ENCODE peak calls at places on chromosomes 4 and X, in four cellular contexts. One of them, this sample, is unnamed. For H3K4me1, the result is how much of the 10 kb centered on the place peaks cover.

GRCh38 chr4:146275370-146275769 is 61.0 kb downstream of the REELD1 start:
- DNase-seq in A549: no peak
- DNase-seq in Peyer's patch: peak
- DNase-seq in SK-N-SH: no peak
- DNase-seq in this sample: no peak

GRCh38 chr4:119106036-119107000 is 29.3 kb upstream of the MYOZ2 start:
- DNase-seq in A549: no peak
- DNase-seq in Peyer's patch: no peak
- DNase-seq in SK-N-SH: no peak
- DNase-seq in this sample: no peak

GRCh38 chrX:102651242-102651967 is at the start of gene GPRASP1:
- DNase-seq in A549: no peak
- DNase-seq in Peyer's patch: peak
- DNase-seq in SK-N-SH: peak
- DNase-seq in this sample: peak

GRCh38 chrX:112967903-112968302 is 127.3 kb upstream of the AMOT start:
- DNase-seq in A549: no peak
- DNase-seq in Peyer's patch: no peak
- DNase-seq in SK-N-SH: no peak
- DNase-seq in this sample: no peak

GRCh38 chr4:111494971-111495370 is 650.3 kb upstream of the FAM241A start:
- DNase-seq in A549: no peak
- DNase-seq in Peyer's patch: no peak
- DNase-seq in SK-N-SH: no peak
- DNase-seq in this sample: no peak

GRCh38 chrX:73028876-73029275 is 26.1 kb downstream of the PABPC1L2B start:
- DNase-seq in A549: no peak
- DNase-seq in Peyer's patch: no peak
- DNase-seq in SK-N-SH: no peak
- DNase-seq in this sample: no peak

GRCh38 chrX:71525316-71525715 is 7.6 kb upstream of the OGT start:
- DNase-seq in A549: no peak
- DNase-seq in Peyer's patch: no peak
- DNase-seq in SK-N-SH: no peak
- DNase-seq in this sample: no peak

GRCh38 chr4:140260227-140260626 is 106.2 kb upstream of the MAML3 start:
- DNase-seq in A549: peak
- DNase-seq in Peyer's patch: no peak
- DNase-seq in SK-N-SH: no peak
- DNase-seq in this sample: no peak

GRCh38 chr4:151266542-151266941 is 10.4 kb upstream of the PRSS48 start:
- DNase-seq in A549: no peak
- DNase-seq in Peyer's patch: no peak
- DNase-seq in SK-N-SH: no peak
- DNase-seq in this sample: no peak

GRCh38 chr4:168928346-168928745 is 81.7 kb downstream of the CBR4 start:
- DNase-seq in A549: no peak
- DNase-seq in Peyer's patch: no peak
- DNase-seq in SK-N-SH: no peak
- DNase-seq in this sample: no peak

GRCh38 chr4:125049711-125050110 is 265.0 kb upstream of the FAT4 start:
- DNase-seq in A549: no peak
- DNase-seq in Peyer's patch: no peak
- DNase-seq in SK-N-SH: no peak
- DNase-seq in this sample: no peak

GRCh38 chr4:74768857-74769525 is 25.3 kb downstream of the BTC start:
- DNase-seq in A549: peak
- DNase-seq in Peyer's patch: no peak
- DNase-seq in SK-N-SH: no peak
- DNase-seq in this sample: no peak

GRCh38 chr4:6147441-6147840 is 52.9 kb downstream of the JAKMIP1 start:
- DNase-seq in A549: no peak
- DNase-seq in Peyer's patch: no peak
- DNase-seq in SK-N-SH: no peak
- DNase-seq in this sample: no peak

GRCh38 chr4:165378763-165379631 is at the start of gene CPE:
- DNase-seq in A549: peak
- DNase-seq in Peyer's patch: peak
- DNase-seq in SK-N-SH: peak
- DNase-seq in this sample: peak

GRCh38 chr4:179867300-179867878 is 2375.8 kb upstream of the TENM3 start:
- DNase-seq in A549: peak
- DNase-seq in Peyer's patch: peak
- DNase-seq in SK-N-SH: peak
- DNase-seq in this sample: peak

GRCh38 chr4:133154725-133155124 is 5.6 kb downstream of the PCDH10 start:
- DNase-seq in A549: no peak
- DNase-seq in Peyer's patch: no peak
- DNase-seq in SK-N-SH: peak
- DNase-seq in this sample: no peak

GRCh38 chr4:1345905-1346780 is 865 bp upstream of the UVSSA start:
- DNase-seq in A549: peak
- DNase-seq in Peyer's patch: peak
- DNase-seq in SK-N-SH: peak
- DNase-seq in this sample: peak

DNA sequence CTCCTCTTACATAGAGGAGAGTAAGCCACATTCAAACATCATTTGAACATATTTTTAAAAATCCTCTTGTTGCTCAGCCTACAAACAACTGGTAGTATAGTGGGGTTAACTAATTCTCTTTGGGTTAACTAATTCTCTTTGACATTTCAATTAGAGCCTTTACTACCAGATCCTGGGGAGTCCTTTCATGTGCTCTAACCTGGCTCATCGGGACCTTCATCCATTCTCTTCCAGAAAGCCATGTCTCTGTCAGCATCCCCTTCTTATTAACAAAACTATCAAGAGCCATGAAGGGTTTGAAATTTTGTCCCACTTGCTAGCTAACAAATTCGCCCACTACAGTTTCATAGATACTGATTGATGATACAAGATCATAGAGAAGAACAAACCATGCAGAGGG is 349.8 kb upstream of the PABPC4L start:
- DNase-seq in A549: no peak
- DNase-seq in Peyer's patch: no peak
- DNase-seq in SK-N-SH: no peak
- DNase-seq in this sample: no peak
- H3K4me1 ChIP-seq in A549: under half
- H3K4me1 ChIP-seq in Peyer's patch: under half
- H3K4me1 ChIP-seq in SK-N-SH: under half
- H3K4me1 ChIP-seq in this sample: under half

GRCh38 chr4:182967403-182967802 is 50.2 kb upstream of the DCTD start:
- DNase-seq in A549: no peak
- DNase-seq in Peyer's patch: no peak
- DNase-seq in SK-N-SH: no peak
- DNase-seq in this sample: no peak
- H3K4me3 ChIP-seq in A549: no peak
- H3K4me3 ChIP-seq in Peyer's patch: no peak
- H3K4me3 ChIP-seq in SK-N-SH: no peak
- H3K4me3 ChIP-seq in this sample: no peak

DNA sequence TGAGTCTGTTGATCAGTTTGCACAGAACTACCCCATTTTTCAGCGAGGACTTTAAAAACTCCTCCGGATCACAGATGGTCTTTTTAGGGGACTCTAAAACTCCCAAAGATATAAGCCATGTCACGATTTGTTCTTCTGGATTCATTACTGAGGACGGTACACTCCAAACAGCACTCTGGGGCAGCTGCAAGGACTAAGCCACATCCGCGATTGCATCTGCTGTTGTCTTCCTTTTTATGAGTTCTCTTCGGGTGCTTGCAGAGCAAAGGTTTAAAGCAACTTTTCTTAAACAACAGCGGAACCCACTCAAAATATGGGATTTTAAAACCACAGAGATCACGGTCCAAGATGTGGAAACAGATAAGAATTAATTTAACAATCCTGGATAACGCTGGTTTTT is at the start of gene ARHGEF6:
- DNase-seq in A549: no peak
- DNase-seq in Peyer's patch: no peak
- DNase-seq in SK-N-SH: no peak
- DNase-seq in this sample: no peak
- H3K27ac ChIP-seq in A549: no peak
- H3K27ac ChIP-seq in Peyer's patch: peak
- H3K27ac ChIP-seq in SK-N-SH: no peak
- H3K27ac ChIP-seq in this sample: peak

GRCh38 chr4:98527528-98527927 is 130.9 kb downstream of the TSPAN5 start:
- DNase-seq in A549: no peak
- DNase-seq in Peyer's patch: no peak
- DNase-seq in SK-N-SH: no peak
- DNase-seq in this sample: no peak
- H3K4me1 ChIP-seq in A549: under half
- H3K4me1 ChIP-seq in Peyer's patch: under half
- H3K4me1 ChIP-seq in SK-N-SH: under half
- H3K4me1 ChIP-seq in this sample: under half

GRCh38 chrX:121455890-121456289 is 408.5 kb downstream of the GLUD2 start:
- DNase-seq in A549: no peak
- DNase-seq in Peyer's patch: no peak
- DNase-seq in SK-N-SH: no peak
- DNase-seq in this sample: no peak

GRCh38 chrX:121456315-121456714 is 408.9 kb downstream of the GLUD2 start:
- DNase-seq in A549: no peak
- DNase-seq in Peyer's patch: no peak
- DNase-seq in SK-N-SH: no peak
- DNase-seq in this sample: no peak

DNA sequence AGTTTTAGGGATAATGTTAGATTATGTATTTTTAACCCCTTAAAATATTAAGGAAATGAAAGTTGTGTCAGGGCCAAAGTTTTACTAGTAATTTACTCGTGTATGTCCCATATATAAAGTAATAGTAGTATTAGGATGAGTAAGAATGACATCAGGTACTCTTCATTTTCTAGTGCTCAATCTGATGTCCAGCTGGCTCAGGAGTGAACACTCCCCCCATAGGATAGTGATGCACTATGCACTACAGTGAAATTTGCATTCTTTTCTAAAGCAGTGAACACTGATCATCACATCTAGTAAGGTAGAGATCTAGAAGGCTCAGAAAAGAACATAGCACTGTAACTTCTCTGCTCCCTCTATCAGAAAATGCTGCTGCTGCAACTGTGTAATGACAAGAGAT is 409.7 kb downstream of the GLUD2 start:
- DNase-seq in A549: no peak
- DNase-seq in Peyer's patch: no peak
- DNase-seq in SK-N-SH: no peak
- DNase-seq in this sample: no peak
- H3K4me3 ChIP-seq in A549: no peak
- H3K4me3 ChIP-seq in Peyer's patch: no peak
- H3K4me3 ChIP-seq in SK-N-SH: no peak
- H3K4me3 ChIP-seq in this sample: no peak

DNA sequence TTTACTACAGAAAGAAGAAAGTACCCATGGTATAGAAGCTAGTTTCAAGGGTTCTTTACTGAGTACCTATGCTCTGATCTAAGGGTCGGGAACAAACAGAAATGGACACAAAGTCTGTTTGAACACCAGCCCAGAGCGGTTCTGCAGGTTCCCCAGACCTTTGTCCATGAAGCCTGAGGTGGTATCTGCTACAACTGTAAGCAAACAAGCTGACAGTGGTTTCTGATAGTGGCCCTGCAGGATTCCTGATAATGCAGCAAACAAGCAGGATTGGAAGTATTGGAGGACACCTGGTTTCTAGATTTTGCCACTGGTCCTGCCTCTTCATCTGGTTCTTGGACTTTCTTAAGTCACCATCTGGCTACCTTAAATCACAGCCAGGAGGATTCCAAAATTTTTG is 23.7 kb downstream of the SMPX start:
- DNase-seq in A549: no peak
- DNase-seq in Peyer's patch: no peak
- DNase-seq in SK-N-SH: no peak
- DNase-seq in this sample: no peak
- H3K27ac ChIP-seq in A549: no peak
- H3K27ac ChIP-seq in Peyer's patch: no peak
- H3K27ac ChIP-seq in SK-N-SH: no peak
- H3K27ac ChIP-seq in this sample: no peak

DNA sequence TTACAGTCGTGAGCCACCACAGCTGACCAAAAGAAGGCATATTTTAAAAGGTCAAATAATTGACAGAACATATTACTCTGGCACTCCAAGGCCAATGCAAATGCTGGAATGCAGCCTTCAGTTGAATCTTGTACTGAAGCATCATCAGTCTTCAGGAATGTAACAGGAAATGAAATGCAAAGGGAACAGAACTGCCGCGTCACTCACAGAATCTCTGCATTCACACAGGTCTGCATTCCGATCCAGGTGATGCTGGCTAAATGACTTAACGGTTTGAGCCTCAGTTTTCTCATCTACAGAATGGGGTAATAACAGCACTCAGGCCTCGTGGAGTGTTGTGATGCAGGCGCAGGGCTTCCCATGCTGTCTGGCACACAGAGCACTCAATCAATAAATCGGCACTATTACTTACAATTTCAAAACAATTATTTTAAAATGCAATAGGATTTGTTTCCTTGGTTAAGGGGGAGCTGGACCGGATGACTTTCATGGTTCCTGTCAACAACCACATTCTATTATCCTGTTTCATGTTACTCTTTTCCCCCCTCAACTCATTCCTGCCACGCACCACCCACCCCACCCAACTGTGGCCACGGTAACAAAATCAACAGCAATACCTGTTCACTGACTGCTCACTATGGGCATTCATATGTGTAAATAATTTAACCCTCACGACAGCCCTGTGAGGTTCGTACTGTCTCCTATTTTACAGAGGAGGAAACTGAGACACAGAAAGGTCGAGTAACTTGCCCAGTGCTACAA is 32.5 kb downstream of the IGFBP7 start:
- DNase-seq in A549: no peak
- DNase-seq in Peyer's patch: no peak
- DNase-seq in SK-N-SH: no peak
- DNase-seq in this sample: no peak
- H3K4me1 ChIP-seq in A549: half or more
- H3K4me1 ChIP-seq in Peyer's patch: under half
- H3K4me1 ChIP-seq in SK-N-SH: under half
- H3K4me1 ChIP-seq in this sample: under half

GRCh38 chr4:106109929-106110328 is 206.1 kb downstream of the TBCK start:
- DNase-seq in A549: no peak
- DNase-seq in Peyer's patch: no peak
- DNase-seq in SK-N-SH: no peak
- DNase-seq in this sample: no peak

GRCh38 chr4:106105697-106106096 is 210.3 kb downstream of the TBCK start:
- DNase-seq in A549: no peak
- DNase-seq in Peyer's patch: no peak
- DNase-seq in SK-N-SH: no peak
- DNase-seq in this sample: no peak

GRCh38 chr4:106104276-106104675 is 209.0 kb downstream of the NPNT start:
- DNase-seq in A549: no peak
- DNase-seq in Peyer's patch: no peak
- DNase-seq in SK-N-SH: no peak
- DNase-seq in this sample: no peak
- H3K4me3 ChIP-seq in A549: no peak
- H3K4me3 ChIP-seq in Peyer's patch: no peak
- H3K4me3 ChIP-seq in SK-N-SH: no peak
- H3K4me3 ChIP-seq in this sample: no peak

GRCh38 chrX:41922125-41922521 is 1.2 kb downstream of the CASK start:
- DNase-seq in A549: no peak
- DNase-seq in Peyer's patch: no peak
- DNase-seq in SK-N-SH: peak
- DNase-seq in this sample: peak

GRCh38 chrX:41923925-41924693 is 755 bp upstream of the CASK start:
- DNase-seq in A549: peak
- DNase-seq in Peyer's patch: peak
- DNase-seq in SK-N-SH: peak
- DNase-seq in this sample: peak

GRCh38 chrX:41921492-41922124 is 1.7 kb downstream of the CASK start:
- DNase-seq in A549: no peak
- DNase-seq in Peyer's patch: no peak
- DNase-seq in SK-N-SH: no peak
- DNase-seq in this sample: no peak

GRCh38 chrX:41923257-41923924 is at the start of gene CASK:
- DNase-seq in A549: peak
- DNase-seq in Peyer's patch: peak
- DNase-seq in SK-N-SH: peak
- DNase-seq in this sample: peak

GRCh38 chrX:41922694-41923171 is 621 bp downstream of the CASK start:
- DNase-seq in A549: peak
- DNase-seq in Peyer's patch: peak
- DNase-seq in SK-N-SH: peak
- DNase-seq in this sample: peak
- H3K27ac ChIP-seq in A549: peak
- H3K27ac ChIP-seq in Peyer's patch: peak
- H3K27ac ChIP-seq in SK-N-SH: peak
- H3K27ac ChIP-seq in this sample: peak